ENCODE peak calls at places on chromosomes 13 and 19, in seven cellular contexts. F, X, M, I, U, W and E are unnamed samples.

GRCh38 chr13:59304596-59304995 is 859.1 kb downstream of the DIAPH3 start:
- DNase-seq in X (no peak), M (no peak), W (no peak), F (no peak), U (no peak), I (no peak), E (no peak)

GRCh38 chr19:33445752-33446070 is 72.2 kb downstream of the CEBPG start:
- DNase-seq in X (no peak), I (no peak), M (no peak), U (no peak), F (no peak), W (no peak), E (no peak)

GRCh38 chr13:80341771-80342271 is 895 bp upstream of the SPRY2 start:
- DNase-seq in U (peak; percentile 64), W (peak; percentile 25), M (no peak), X (no peak), I (peak; percentile 94), F (no peak), E (peak; percentile 68)

GRCh38 chr19:5587071-5587455 is 19.3 kb upstream of the TINCR start:
- DNase-seq in F (no peak), X (no peak), I (no peak), M (no peak), W (no peak), U (no peak), E (no peak)

GRCh38 chr13:35699181-35699580 is 222.7 kb upstream of the MAB21L1 start:
- DNase-seq in W (no peak), X (no peak), I (no peak), U (no peak), M (no peak), F (no peak), E (no peak)

GRCh38 chr13:51233117-51233826 is 11.1 kb downstream of the FAM124A start:
- DNase-seq in F (no peak), W (no peak), X (no peak), M (no peak), I (no peak), U (no peak), E (no peak)

GRCh38 chr13:75180805-75181455 is 301.0 kb downstream of the TBC1D4 start:
- DNase-seq in I (no peak), M (no peak), X (no peak), U (no peak), W (no peak), F (no peak), E (no peak)

GRCh38 chr13:66675620-66676019 is 554.5 kb downstream of the PCDH9 start:
- DNase-seq in X (no peak), W (no peak), F (no peak), I (no peak), U (no peak), M (no peak), E (no peak)

GRCh38 chr13:27280841-27281240 is 10.2 kb downstream of the RASL11A start:
- DNase-seq in W (no peak), M (no peak), U (no peak), F (no peak), X (no peak), I (no peak), E (no peak)

GRCh38 chr19:39167461-39168257 is 29.1 kb upstream of the NCCRP1 start:
- DNase-seq in X (no peak), I (no peak), U (no peak), F (no peak), M (no peak), W (no peak), E (no peak)

GRCh38 chr13:72541674-72542073 is 185.8 kb downstream of the MZT1 start:
- DNase-seq in I (no peak), F (no peak), U (no peak), W (no peak), X (no peak), M (no peak), E (no peak)

GRCh38 chr13:30418886-30419459 is 3.3 kb upstream of the UBE2L5 start:
- DNase-seq in U (no peak), F (no peak), M (no peak), I (no peak), X (no peak), W (no peak), E (no peak)

GRCh38 chr19:35040826-35041547 is 534 bp upstream of the HPN start:
- DNase-seq in F (no peak), I (no peak), X (no peak), M (no peak), W (peak; percentile 92), U (no peak), E (peak; percentile 92)

GRCh38 chr19:48558018-48558684 is 6.2 kb downstream of the SULT2B1 start:
- DNase-seq in M (no peak), I (no peak), X (no peak), U (no peak), W (no peak), F (no peak), E (no peak)

GRCh38 chr19:7605490-7606222 is 10.0 kb downstream of the CAMSAP3 start:
- DNase-seq in W (no peak), F (no peak), M (peak; percentile 19), U (no peak), X (peak; percentile 35), I (no peak), E (no peak)

GRCh38 chr13:71866173-71867091 is 572 bp downstream of the DACH1 start:
- DNase-seq in M (no peak), X (no peak), U (peak; percentile 66), W (no peak), I (no peak), F (no peak), E (peak; percentile 53)

GRCh38 chr13:49503951-49504350 is 8.2 kb downstream of the PHF11 start:
- DNase-seq in M (no peak), U (no peak), W (no peak), I (no peak), F (no peak), X (no peak), E (no peak)

GRCh38 chr13:45838171-45838745 is 13.3 kb downstream of the SIAH3 start:
- DNase-seq in U (no peak), I (no peak), W (no peak), M (no peak), F (no peak), X (no peak), E (no peak)

GRCh38 chr19:42468273-42468796 is 25.6 kb upstream of the CXCL17 start:
- DNase-seq in U (no peak), I (no peak), W (no peak), X (no peak), M (no peak), F (peak; percentile 51), E (no peak)

GRCh38 chr19:48868196-48868886 is at the start of gene PLEKHA4:
- DNase-seq in X (no peak), I (no peak), U (no peak), F (no peak), M (no peak), W (peak; percentile 80), E (peak; percentile 94)

GRCh38 chr19:31518216-31518615 is 169.0 kb upstream of the TSHZ3 start:
- DNase-seq in U (peak; percentile 34), X (no peak), M (no peak), I (no peak), F (no peak), W (no peak), E (no peak)

GRCh38 chr19:9782282-9782681 is 13.7 kb upstream of the ZNF846 start:
- DNase-seq in I (no peak), F (no peak), X (no peak), U (no peak), W (no peak), M (no peak), E (no peak)

GRCh38 chr19:14761607-14762006 is 16.8 kb downstream of the ADGRE2 start:
- DNase-seq in W (no peak), X (no peak), M (no peak), F (no peak), U (no peak), I (no peak), E (no peak)

GRCh38 chr19:10193666-10194499 is 870 bp downstream of the DNMT1 start:
- DNase-seq in I (no peak), W (no peak), F (no peak), M (no peak), X (no peak), U (peak; percentile 38), E (no peak)

GRCh38 chr19:15161028-15161984 is 39.5 kb downstream of the NOTCH3 start:
- DNase-seq in U (no peak), M (peak; percentile 32), F (no peak), I (no peak), X (no peak), W (no peak), E (no peak)

GRCh38 chr13:95254341-95254740 is 46.9 kb downstream of the ABCC4 start:
- DNase-seq in M (no peak), W (no peak), U (no peak), X (no peak), F (no peak), I (no peak), E (no peak)